ENCODE peak calls at places on chromosomes 11 and 22, in five cellular contexts. K is IMR-90, S is H1, X is neuronal stem cell, H is mesenchymal stem cell. I is an unnamed sample.

GRCh38 chr11:34907934-34908593 is 8.1 kb downstream of the APIP start:
- DNase-seq in X (no peak), H (peak; percentile 35), K (no peak), S (no peak), I (no peak)

GRCh38 chr22:22168190-22168940 is 76.2 kb upstream of the VPREB1 start:
- DNase-seq in H (peak; percentile 9), S (no peak), K (peak; percentile 61), X (no peak), I (peak; percentile 37)

GRCh38 chr11:2693271-2693833 is 6.4 kb downstream of the KCNQ1OT1 start:
- DNase-seq in K (no peak), S (peak; percentile 95), X (no peak), H (no peak), I (peak; percentile 96)

GRCh38 chr11:11036185-11037161 is 178.6 kb upstream of the ZBED5 start:
- DNase-seq in K (peak; percentile 66), X (peak; percentile 48), H (peak; percentile 52), S (peak; percentile 9), I (peak; percentile 60)

GRCh38 chr22:40329021-40329456 is 17.3 kb upstream of the ADSL start:
- DNase-seq in H (no peak), X (no peak), S (no peak), K (no peak), I (no peak)

GRCh38 chr11:86161373-86162255 is 82.9 kb upstream of the EED start:
- DNase-seq in X (no peak), H (no peak), S (no peak), K (no peak), I (no peak)

GRCh38 chr11:118435233-118435892 is 929 bp upstream of the KMT2A start:
- DNase-seq in K (peak; percentile 20), H (peak; percentile 71), S (peak; percentile 73), X (peak; percentile 90), I (peak; percentile 93)

GRCh38 chr11:132803436-132803835 is 728.9 kb downstream of the OPCML start:
- DNase-seq in K (peak; percentile 32), H (no peak), X (no peak), S (no peak), I (no peak)

GRCh38 chr22:33114570-33114969 is 56.4 kb upstream of the SYN3 start:
- DNase-seq in X (no peak), S (no peak), H (no peak), K (no peak), I (no peak)

GRCh38 chr11:118902336-118903203 is 18.9 kb downstream of the CXCR5 start:
- DNase-seq in X (no peak), H (no peak), S (no peak), K (no peak), I (no peak)

GRCh38 chr22:20026204-20026908 is 5.4 kb downstream of the TANGO2 start:
- DNase-seq in S (no peak), X (no peak), H (no peak), K (no peak), I (peak; percentile 13)

GRCh38 chr22:39236321-39237275 is 8.2 kb downstream of the PDGFB start:
- DNase-seq in K (no peak), H (no peak), X (no peak), S (no peak), I (no peak)

GRCh38 chr22:48749555-48750227 is 1078.0 kb downstream of the BRD1 start:
- DNase-seq in H (no peak), K (no peak), X (no peak), S (no peak), I (no peak)

GRCh38 chr11:42951266-42951665 is 360.5 kb upstream of the API5 start:
- DNase-seq in X (no peak), S (no peak), K (no peak), H (no peak), I (no peak)

GRCh38 chr11:70467196-70468085 is 69.1 kb downstream of the CTTN start:
- DNase-seq in X (peak; percentile 56), S (no peak), H (peak; percentile 49), K (peak; percentile 39), I (no peak)

GRCh38 chr22:42376721-42377177 is 55.5 kb downstream of the NFAM1 start:
- DNase-seq in H (peak; percentile 71), S (no peak), X (peak; percentile 87), K (peak; percentile 19), I (peak; percentile 81)

GRCh38 chr11:26201411-26201810 is 130.5 kb upstream of the ANO3 start:
- DNase-seq in H (peak; percentile 78), K (peak; percentile 88), X (no peak), S (no peak), I (no peak)

GRCh38 chr11:93842461-93842860 is 8.0 kb downstream of the VSTM5 start:
- DNase-seq in H (no peak), K (peak; percentile 71), S (no peak), X (no peak), I (peak; percentile 7)

GRCh38 chr22:21802056-21802455 is 65.4 kb downstream of the MAPK1 start:
- DNase-seq in K (peak; percentile 34), X (no peak), S (no peak), H (no peak), I (no peak)

GRCh38 chr11:83070878-83071640 is 638 bp downstream of the RAB30 start:
- DNase-seq in K (peak; percentile 26), H (no peak), X (peak; percentile 11), S (no peak), I (no peak)

GRCh38 chr11:68298659-68299516 is 13.5 kb upstream of the LRP5 start:
- DNase-seq in S (no peak), X (no peak), K (no peak), H (no peak), I (no peak)

GRCh38 chr22:46638601-46639431 is 18.6 kb downstream of the GRAMD4 start:
- DNase-seq in S (no peak), H (peak; percentile 53), K (peak; percentile 33), X (no peak), I (no peak)

GRCh38 chr11:76153609-76153949 is 52.7 kb downstream of the WNT11 start:
- DNase-seq in S (no peak), X (no peak), H (peak; percentile 35), K (peak; percentile 40), I (no peak)

GRCh38 chr11:65260756-65261590 is 789 bp upstream of the POLA2 start:
- DNase-seq in K (no peak), X (no peak), H (no peak), S (no peak), I (no peak)
- H2BK5ac ChIP-seq in K (peak overlapping the region; percentile 90), X (no peak overlapping the region), H (no peak overlapping the region), S (no peak overlapping the region), I (no peak overlapping the region)

GRCh38 chr11:12547953-12548650 is 126.1 kb upstream of the TEAD1 start:
- DNase-seq in X (no peak), H (peak; percentile 50), K (no peak), S (no peak), I (no peak)

GRCh38 chr11:12554122-12554521 is 120.1 kb upstream of the TEAD1 start:
- DNase-seq in X (no peak), S (no peak), H (no peak), K (no peak), I (no peak)

GRCh38 chr11:12556155-12556554 is 118.1 kb upstream of the TEAD1 start:
- DNase-seq in S (no peak), X (no peak), K (peak; percentile 62), H (peak; percentile 76), I (no peak)

GRCh38 chr11:12556788-12557384 is 117.3 kb upstream of the TEAD1 start:
- DNase-seq in H (peak; percentile 87), X (peak; percentile 35), S (peak; percentile 49), K (peak; percentile 96), I (peak; percentile 81)

DNA sequence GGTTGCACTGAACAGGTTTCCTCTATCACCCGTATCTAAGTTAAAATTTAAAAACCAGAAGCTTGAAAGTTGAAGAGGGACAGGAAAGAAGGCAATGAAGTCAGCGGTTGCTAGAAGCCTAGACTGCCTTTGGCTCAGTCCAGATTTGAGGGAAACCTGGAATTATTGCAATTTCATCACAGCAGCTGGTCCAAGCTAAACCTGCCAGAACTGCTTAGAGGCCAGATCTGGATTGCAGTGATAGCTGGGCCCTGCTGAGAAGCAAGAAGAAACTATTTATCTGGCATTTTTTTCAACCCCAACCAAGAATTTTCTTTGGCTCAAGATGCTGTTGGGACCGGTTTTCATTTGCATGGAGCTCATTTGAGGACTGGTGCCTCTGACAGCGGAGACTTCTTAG is 121.5 kb upstream of the TEAD1 start:
- DNase-seq in H (no peak), K (peak; percentile 90), S (no peak), X (no peak), I (no peak)
- H2BK5ac ChIP-seq in H (no peak overlapping the region), K (no peak overlapping the region), S (no peak overlapping the region), X (no peak overlapping the region), I (no peak overlapping the region)

GRCh38 chr11:105840391-105840790 is 181.6 kb downstream of the MSANTD4 start:
- DNase-seq in X (no peak), S (no peak), H (no peak), K (no peak), I (no peak)

GRCh38 chr11:105838668-105839403 is 183.2 kb downstream of the MSANTD4 start:
- DNase-seq in K (peak; percentile 80), X (no peak), H (peak; percentile 68), S (no peak), I (no peak)
- H2BK5ac ChIP-seq in K (no peak overlapping the region), X (no peak overlapping the region), H (no peak overlapping the region), S (no peak overlapping the region), I (no peak overlapping the region)

GRCh38 chr11:84564867-84565184 is 1062.3 kb downstream of the DLG2 start:
- DNase-seq in X (no peak), S (no peak), H (no peak), K (no peak), I (no peak)
- H2BK5ac ChIP-seq in X (no peak overlapping the region), S (no peak overlapping the region), H (no peak overlapping the region), K (no peak overlapping the region), I (no peak overlapping the region)

GRCh38 chr11:534592-535518 is 521 bp downstream of the HRAS start:
- DNase-seq in X (no peak), H (peak; percentile 11), S (no peak), K (no peak), I (peak; percentile 37)

GRCh38 chr11:536841-537621 is at the start of gene LRRC56:
- DNase-seq in H (peak; percentile 91), K (peak; percentile 77), S (no peak), X (peak; percentile 77), I (peak; percentile 89)

GRCh38 chr11:534197-534591 is 1.2 kb downstream of the HRAS start:
- DNase-seq in S (no peak), H (no peak), K (no peak), X (no peak), I (no peak)

GRCh38 chr11:537622-538430 is 499 bp downstream of the LRRC56 start:
- DNase-seq in S (no peak), H (no peak), K (no peak), X (no peak), I (no peak)

DNA sequence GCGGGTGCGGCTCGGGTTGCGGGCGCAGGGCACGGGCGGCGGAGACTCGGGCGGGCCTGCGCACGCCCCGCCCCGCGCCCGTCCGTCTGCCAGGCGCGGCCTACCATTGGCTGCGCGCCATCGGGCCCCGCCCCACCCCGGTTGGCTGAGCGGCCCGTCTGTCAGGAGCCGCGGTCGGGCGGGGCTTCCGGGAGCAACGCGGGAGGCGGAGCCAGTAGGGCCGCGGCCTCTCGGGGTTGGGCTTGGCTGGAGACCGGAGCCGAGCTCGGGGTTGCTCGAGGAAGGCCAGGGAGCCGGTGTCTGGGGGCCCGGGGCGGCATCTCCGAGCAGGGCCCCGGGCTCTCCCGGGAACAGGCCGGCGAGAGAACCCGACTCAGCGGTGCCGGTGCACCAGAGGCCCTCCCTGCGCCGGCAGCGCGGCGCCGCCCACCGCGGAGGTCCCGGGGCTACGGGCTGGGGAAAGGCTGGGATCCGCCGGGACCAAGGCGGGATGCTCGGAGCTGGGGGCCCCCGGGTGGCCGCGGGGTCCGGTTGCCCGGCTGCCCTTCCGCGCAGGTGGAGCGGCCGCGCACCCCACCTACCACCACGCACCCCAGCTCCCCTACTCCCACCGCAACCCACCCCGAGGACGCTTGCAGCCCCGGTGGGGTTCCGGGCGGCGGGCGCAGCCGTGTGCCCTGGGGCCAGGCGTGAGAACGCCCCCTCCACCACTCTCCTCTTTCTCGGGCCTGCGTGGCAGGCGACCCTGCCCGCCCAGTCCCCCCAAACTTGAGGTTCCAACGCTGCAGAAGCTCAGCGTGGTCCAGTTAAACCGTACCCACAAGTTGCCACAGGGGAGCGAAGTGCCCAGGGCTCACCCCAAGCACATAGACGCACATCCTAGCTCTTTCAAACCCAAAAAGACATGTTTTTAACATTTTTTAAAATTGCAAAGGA is at the start of gene HRAS:
- DNase-seq in S (peak; percentile 70), K (peak; percentile 90), H (peak; percentile 93), X (peak; percentile 95), I (peak; percentile 93)
- H2BK5ac ChIP-seq in S (no peak within 1 kb of the TSS), K (peak within 1 kb of the TSS; percentile 57), H (peak within 1 kb of the TSS; percentile 84), X (peak within 1 kb of the TSS; percentile 9), I (no peak within 1 kb of the TSS)